ENCODE peak calls at places on chromosome 1, in ten cellular contexts. L, S, G, I, N, M, C, T, V and K are unnamed samples.

GRCh38 chr1:191343816-191344215 is 814.4 kb upstream of the RGS18 start:
- DNase-seq in L (no peak), S (no peak), G (no peak), I (peak; percentile 82), N (no peak), M (no peak), C (peak; percentile 59), T (peak; percentile 3), V (no peak), K (no peak)

GRCh38 chr1:222911866-222912265 is 97.0 kb downstream of the DISP1 start:
- DNase-seq in L (no peak), S (no peak), G (no peak), I (peak; percentile 68), N (no peak), M (no peak), C (peak; percentile 89), T (peak; percentile 36), V (no peak), K (no peak)

GRCh38 chr1:10517677-10517982 is 42.9 kb downstream of the PEX14 start:
- DNase-seq in L (no peak), S (no peak), G (no peak), I (no peak), N (no peak), M (no peak), C (no peak), T (no peak), V (no peak), K (no peak)

GRCh38 chr1:38834221-38834782 is 25.3 kb downstream of the RRAGC start:
- DNase-seq in L (no peak), S (no peak), G (no peak), I (peak; percentile 28), N (no peak), M (no peak), C (no peak), T (no peak), V (no peak), K (no peak)

GRCh38 chr1:47991187-47991586 is 6.0 kb downstream of the TRABD2B start:
- DNase-seq in L (no peak), S (no peak), G (no peak), I (no peak), N (no peak), M (no peak), C (no peak), T (peak; percentile 30), V (no peak), K (no peak)

GRCh38 chr1:182841368-182841988 is 2.3 kb downstream of the DHX9 start:
- DNase-seq in L (no peak), S (no peak), G (no peak), I (peak; percentile 72), N (no peak), M (no peak), C (peak; percentile 68), T (peak; percentile 11), V (no peak), K (no peak)

GRCh38 chr1:243725075-243725474 is 125.0 kb downstream of the AKT3 start:
- DNase-seq in L (no peak), S (no peak), G (no peak), I (no peak), N (no peak), M (no peak), C (no peak), T (no peak), V (no peak), K (no peak)

GRCh38 chr1:246836647-246837046 is 95.1 kb downstream of the AHCTF1 start:
- DNase-seq in L (no peak), S (no peak), G (no peak), I (no peak), N (no peak), M (no peak), C (no peak), T (peak; percentile 42), V (no peak), K (no peak)

GRCh38 chr1:150764617-150765090 is 924 bp downstream of the CTSS start:
- DNase-seq in L (no peak), S (no peak), G (peak; percentile 47), I (peak; percentile 97), N (no peak), M (no peak), C (peak; percentile 84), T (peak; percentile 84), V (no peak), K (no peak)

GRCh38 chr1:239912471-239912870 is 179.2 kb upstream of the FMN2 start:
- DNase-seq in L (no peak), S (no peak), G (no peak), I (peak; percentile 19), N (no peak), M (no peak), C (no peak), T (peak; percentile 53), V (no peak), K (no peak)

GRCh38 chr1:174874337-174875053 is 125.3 kb upstream of the CACYBP start:
- DNase-seq in L (no peak), S (no peak), G (no peak), I (no peak), N (peak; percentile 41), M (no peak), C (no peak), T (no peak), V (no peak), K (no peak)

GRCh38 chr1:233448290-233448689 is 120.8 kb downstream of the MAP3K21 start:
- DNase-seq in L (no peak), S (no peak), G (no peak), I (no peak), N (no peak), M (no peak), C (no peak), T (no peak), V (no peak), K (no peak)

GRCh38 chr1:50332941-50333594 is 90.2 kb downstream of the DMRTA2 start:
- DNase-seq in L (peak; percentile 33), S (peak; percentile 25), G (no peak), I (peak; percentile 13), N (peak; percentile 78), M (peak; percentile 37), C (no peak), T (peak; percentile 23), V (no peak), K (peak; percentile 71)

GRCh38 chr1:112011231-112011630 is 21.8 kb upstream of the KCND3 start:
- DNase-seq in L (no peak), S (no peak), G (peak; percentile 28), I (peak; percentile 29), N (no peak), M (peak; percentile 36), C (peak; percentile 56), T (peak; percentile 73), V (no peak), K (peak; percentile 22)

GRCh38 chr1:86409416-86410021 is 13.4 kb upstream of the ODF2L start:
- DNase-seq in L (no peak), S (no peak), G (no peak), I (no peak), N (no peak), M (no peak), C (peak; percentile 56), T (peak; percentile 58), V (no peak), K (no peak)

GRCh38 chr1:65075123-65075976 is 72.7 kb upstream of the AK4 start:
- DNase-seq in L (peak; percentile 54), S (peak; percentile 59), G (peak; percentile 24), I (peak; percentile 67), N (peak; percentile 63), M (peak; percentile 40), C (peak; percentile 24), T (peak; percentile 68), V (peak; percentile 35), K (no peak)

DNA sequence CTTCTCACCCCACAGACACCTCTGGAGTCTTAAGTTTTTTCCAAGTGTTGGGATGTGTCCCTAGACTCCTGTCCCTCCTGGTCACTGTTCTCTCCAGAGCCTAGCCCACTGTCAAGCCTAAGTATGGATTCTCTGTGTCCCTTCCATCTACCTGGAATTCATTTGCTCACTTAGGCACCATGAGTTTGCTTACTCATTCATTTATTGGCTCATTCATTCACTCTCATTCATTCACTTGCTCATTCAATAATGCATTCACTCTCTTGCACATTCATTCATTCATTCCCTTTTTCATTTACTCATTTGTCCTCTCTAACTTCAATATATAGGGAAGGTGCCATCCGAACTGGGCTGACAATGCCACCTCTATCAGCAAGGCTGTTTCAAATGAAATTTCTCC is 1.6 kb downstream of the S100A16 start:
- DNase-seq in L (no peak), S (no peak), G (no peak), I (no peak), N (no peak), M (no peak), C (no peak), T (no peak), V (no peak), K (no peak)
- H3K4me3 ChIP-seq in L (peak overlapping the region; percentile 73), S (peak overlapping the region; percentile 80), G (peak overlapping the region; percentile 69), I (peak overlapping the region; percentile 96), N (peak overlapping the region; percentile 57), M (peak overlapping the region; percentile 59), C (peak overlapping the region; percentile 93), T (peak overlapping the region; percentile 95), V (no peak overlapping the region), K (no peak overlapping the region)

DNA sequence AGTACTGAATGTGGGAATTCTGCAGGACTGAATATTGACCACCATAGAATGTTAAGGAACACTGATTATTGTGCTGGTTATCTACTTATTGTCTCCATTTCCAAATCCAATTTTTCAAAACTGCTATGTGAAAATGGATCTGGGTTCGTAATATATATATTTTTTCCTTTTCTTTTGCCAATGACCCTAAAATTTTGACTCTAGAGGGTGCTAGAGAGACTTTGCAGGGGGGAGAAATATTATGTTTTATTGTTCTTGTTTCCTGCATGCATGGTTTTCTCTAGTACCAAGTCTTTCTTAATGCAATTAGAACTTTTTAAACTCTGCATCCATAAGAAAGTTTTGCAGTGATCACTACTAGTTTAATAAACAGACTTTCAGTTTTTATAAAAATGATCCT is 1256.9 kb downstream of the BRINP3 start:
- DNase-seq in L (no peak), S (no peak), G (no peak), I (no peak), N (no peak), M (no peak), C (no peak), T (no peak), V (no peak), K (no peak)
- TF ChIP-seq CTCF in L (peak; percentile 23), S (no peak), G (no peak), I (peak; percentile 51), N (no peak), M (no peak), C (peak; percentile 28), T (no peak), V (no peak), K (no peak)

GRCh38 chr1:18716785-18717678 is 86.4 kb downstream of the PAX7 start:
- DNase-seq in L (no peak), S (no peak), G (no peak), I (no peak), N (no peak), M (no peak), C (no peak), T (no peak), V (no peak), K (no peak)
- H3K4me3 ChIP-seq in L (no peak overlapping the region), S (no peak overlapping the region), G (no peak overlapping the region), I (no peak overlapping the region), N (no peak overlapping the region), M (no peak overlapping the region), C (no peak overlapping the region), T (no peak overlapping the region), V (no peak overlapping the region), K (no peak overlapping the region)

DNA sequence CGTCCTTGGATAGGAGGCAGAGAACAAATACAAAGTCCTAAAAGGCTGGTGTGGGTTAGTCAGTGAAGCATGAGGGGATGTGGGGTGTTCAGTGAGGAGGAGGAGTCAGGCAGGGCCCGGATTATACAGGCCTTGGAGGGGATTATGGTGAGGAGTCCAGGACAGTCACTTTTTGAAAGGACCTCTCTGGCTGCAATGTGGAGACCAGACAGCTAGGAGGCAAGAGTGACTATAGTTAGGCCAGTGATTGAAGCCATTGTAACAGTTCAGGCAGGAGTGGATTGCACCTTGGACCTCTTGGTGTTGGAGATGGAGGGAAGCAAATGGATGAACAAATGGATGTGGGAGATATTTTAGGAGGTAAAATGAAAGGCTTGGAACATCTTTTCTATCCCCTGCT is 115.8 kb downstream of the C1orf94 start:
- DNase-seq in L (no peak), S (no peak), G (no peak), I (no peak), N (no peak), M (no peak), C (no peak), T (no peak), V (no peak), K (no peak)
- TF ChIP-seq CTCF in L (no peak), S (no peak), G (peak; percentile 32), I (no peak), N (no peak), M (no peak), C (no peak), T (peak; percentile 34), V (no peak), K (no peak)